ENCODE peak calls at places on chromosomes 13 and 19, in six cellular contexts. H is adrenal gland, A is dorsolateral prefrontal cortex, P is uterus, R is AG10803, W is suprapubic skin. D is an unnamed sample.

GRCh38 chr19:19524053-19524452 is 4.7 kb upstream of the YJEFN3 start:
- DNase-seq in R (no peak), H (no peak), P (no peak), W (no peak), A (no peak), D (no peak)

GRCh38 chr13:95480131-95480545 is 72.4 kb upstream of the CLDN10 start:
- DNase-seq in R (no peak), P (no peak), A (no peak), H (peak; percentile 56), W (no peak), D (peak; percentile 20)

GRCh38 chr19:55254625-55254977 is 4.2 kb downstream of the PPP6R1 start:
- DNase-seq in P (no peak), W (no peak), R (no peak), A (no peak), H (no peak), D (no peak)

GRCh38 chr19:41753936-41754529 is 1.3 kb upstream of the CEACAM6 start:
- DNase-seq in A (no peak), R (peak; percentile 8), P (no peak), W (no peak), H (peak; percentile 47), D (no peak)

GRCh38 chr19:5948697-5949564 is 29.0 kb downstream of the RANBP3 start:
- DNase-seq in P (no peak), W (no peak), H (no peak), A (no peak), R (no peak), D (no peak)

GRCh38 chr13:44814144-44814543 is 175.1 kb downstream of the NUFIP1 start:
- DNase-seq in A (no peak), P (no peak), H (no peak), R (no peak), W (no peak), D (no peak)

GRCh38 chr13:77386880-77387606 is 60.1 kb upstream of the MYCBP2 start:
- DNase-seq in A (no peak), W (peak; percentile 65), R (peak; percentile 98), H (no peak), P (no peak), D (no peak)

GRCh38 chr19:49712397-49712859 is 21.5 kb downstream of the CPT1C start:
- DNase-seq in W (no peak), A (no peak), P (peak; percentile 93), H (no peak), R (peak; percentile 79), D (peak; percentile 57)

GRCh38 chr19:51948979-51949378 is 21.7 kb downstream of the ZNF613 start:
- DNase-seq in P (no peak), W (no peak), A (peak; percentile 34), H (peak; percentile 19), R (peak; percentile 33), D (peak; percentile 20)

DNA sequence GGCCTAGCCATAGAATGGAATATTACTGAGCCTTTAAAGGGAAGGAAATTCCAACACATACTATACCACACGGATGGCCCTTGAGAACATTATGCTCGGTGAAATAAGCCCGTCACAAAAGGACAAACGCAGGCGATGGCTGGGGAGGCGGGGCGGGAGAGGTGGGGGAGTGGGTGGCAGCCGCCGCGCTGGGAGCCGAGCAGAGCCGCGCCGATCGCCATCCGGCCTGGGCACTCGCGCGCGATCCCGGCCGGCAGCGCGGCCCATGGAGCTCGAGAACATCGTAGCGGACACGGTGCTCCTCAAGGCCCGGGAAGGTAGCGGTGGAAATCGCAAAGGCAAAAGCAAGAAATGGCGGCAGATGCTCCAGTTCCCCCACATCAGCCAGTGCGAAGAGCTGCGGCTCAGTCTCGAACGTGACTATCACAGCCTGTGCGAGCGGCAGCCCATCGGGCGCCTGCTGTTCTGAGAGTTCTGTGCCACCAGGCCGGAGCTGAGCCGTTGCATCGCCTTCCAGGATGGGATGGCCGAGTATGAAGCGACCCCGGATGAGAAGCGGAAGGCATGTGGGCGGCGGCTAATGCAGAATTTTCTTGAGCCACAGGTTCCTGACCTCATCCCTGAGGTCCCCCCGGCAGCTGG is 140.1 kb downstream of the ZDHHC20 start:
- DNase-seq in W (no peak), P (no peak), R (no peak), A (no peak), H (no peak), D (no peak)
- H3K4me3 ChIP-seq in W (peak overlapping the region; percentile 32), P (no peak overlapping the region), R (no peak overlapping the region), A (peak overlapping the region; percentile 29), H (no peak overlapping the region), D (peak overlapping the region; percentile 55)

DNA sequence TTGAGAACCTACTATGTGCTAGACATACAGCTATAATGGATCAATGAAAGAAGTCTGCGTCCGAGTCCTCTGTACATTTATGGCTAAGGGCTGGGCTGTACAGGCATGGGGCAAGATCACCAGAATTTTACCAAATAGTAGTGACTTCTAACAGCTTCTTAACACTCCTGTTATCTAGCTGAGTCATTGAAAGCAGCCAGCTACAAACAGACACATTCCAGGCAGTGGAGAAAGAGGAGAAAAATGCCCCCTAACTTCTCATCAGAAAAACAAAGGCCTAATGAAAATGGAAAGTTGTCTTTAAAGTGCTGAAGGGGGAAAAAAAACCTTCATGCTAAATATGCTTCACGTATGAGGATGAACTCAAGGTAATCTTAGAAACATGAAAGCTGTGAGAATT is 14.3 kb upstream of the ZNF667 start:
- DNase-seq in P (no peak), R (no peak), A (no peak), H (no peak), W (no peak), D (no peak)
- H3K4me3 ChIP-seq in P (no peak overlapping the region), R (no peak overlapping the region), A (no peak overlapping the region), H (no peak overlapping the region), W (no peak overlapping the region), D (no peak overlapping the region)

DNA sequence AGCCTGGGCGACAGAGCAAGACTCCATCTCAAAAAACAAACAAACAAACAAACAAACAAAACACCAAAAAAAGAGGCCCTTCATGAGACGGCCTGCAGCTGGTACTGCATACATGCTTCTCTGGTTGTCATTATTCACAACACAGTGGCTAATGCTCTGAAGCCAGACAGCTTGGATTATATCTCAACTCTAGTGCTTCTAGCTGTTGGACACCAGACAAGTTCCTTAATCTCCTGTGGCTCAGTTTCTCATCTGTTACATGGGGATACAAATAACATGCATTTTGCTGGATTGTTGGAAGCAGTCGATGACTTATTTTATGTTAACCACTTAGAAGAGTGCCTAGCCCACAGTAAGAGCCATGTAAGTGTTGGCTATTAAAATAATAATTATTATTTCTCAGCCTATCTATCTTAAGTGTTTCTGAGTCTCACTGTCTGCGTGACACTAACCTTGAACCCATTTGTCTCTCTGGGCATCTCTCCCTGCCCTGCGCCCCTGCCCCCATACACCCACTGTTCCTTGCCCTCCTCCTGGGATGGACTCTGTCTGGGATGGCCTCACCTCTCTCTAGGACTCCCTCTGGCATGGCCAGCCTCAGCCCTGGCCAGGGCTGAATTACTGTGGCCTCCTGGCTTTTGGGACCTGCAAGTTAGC is 3.1 kb upstream of the JUNB start:
- DNase-seq in R (no peak), P (no peak), A (no peak), W (no peak), H (no peak), D (no peak)
- H3K4me3 ChIP-seq in R (peak overlapping the region; percentile 99), P (peak overlapping the region; percentile 84), A (peak overlapping the region; percentile 89), W (peak overlapping the region; percentile 88), H (peak overlapping the region; percentile 77), D (peak overlapping the region; percentile 76)

GRCh38 chr19:3480383-3481091 is at the start of gene SMIM24:
- DNase-seq in A (no peak), P (no peak), H (no peak), W (no peak), R (no peak), D (no peak)

GRCh38 chr19:3479819-3480215 is 508 bp downstream of the SMIM24 start:
- DNase-seq in A (no peak), W (no peak), R (no peak), P (no peak), H (no peak), D (no peak)

GRCh38 chr19:3482507-3483225 is 575 bp downstream of the SMIM44 start:
- DNase-seq in W (no peak), H (no peak), A (no peak), R (no peak), P (no peak), D (no peak)

GRCh38 chr19:3483226-3483628 is at the start of gene SMIM44:
- DNase-seq in H (no peak), W (no peak), A (no peak), R (no peak), P (no peak), D (no peak)

DNA sequence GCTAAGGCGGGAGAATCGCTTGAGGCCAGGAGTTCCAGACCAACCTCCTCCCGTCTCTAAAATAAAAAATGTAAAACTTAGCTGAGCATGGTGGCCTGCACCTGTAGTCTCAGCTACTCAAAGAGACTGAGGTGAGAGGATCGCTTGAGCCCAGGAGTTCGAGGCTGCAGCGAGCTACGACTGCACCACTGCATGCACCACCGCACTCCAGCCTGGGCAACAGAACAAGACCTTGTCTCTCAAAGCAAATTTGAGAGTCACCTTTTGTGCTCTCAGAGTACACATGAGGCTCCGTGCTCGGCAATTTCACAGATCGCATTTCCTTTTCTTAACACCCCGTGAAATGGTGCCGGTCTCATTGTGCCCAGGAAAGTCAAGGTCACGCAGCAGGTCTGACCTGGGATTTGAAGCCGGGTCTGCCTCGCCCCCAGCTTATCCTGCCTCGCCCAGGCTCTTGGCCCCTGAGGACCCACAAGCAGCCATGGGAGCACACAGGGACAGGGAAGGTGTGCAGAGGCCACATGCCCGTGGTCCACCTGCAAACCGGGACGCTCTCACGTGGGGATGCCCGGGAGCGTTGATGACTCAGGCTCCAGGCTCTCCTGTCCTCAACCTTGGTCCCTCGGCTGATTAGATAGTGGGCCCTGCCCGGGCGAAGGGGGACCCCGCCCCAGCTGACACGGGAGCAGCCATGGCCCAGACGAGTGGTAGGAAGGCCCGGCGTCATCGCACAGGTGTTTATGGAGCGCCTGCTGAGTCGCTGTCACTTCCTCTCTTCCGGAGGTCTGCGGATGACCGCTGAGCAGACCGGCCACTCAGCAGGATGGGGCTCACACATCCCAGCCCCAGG is 1.1 kb upstream of the SMIM24 start:
- DNase-seq in H (no peak), R (no peak), P (no peak), A (no peak), W (no peak), D (no peak)
- H3K4me3 ChIP-seq in H (no peak overlapping the region), R (no peak overlapping the region), P (no peak overlapping the region), A (no peak overlapping the region), W (no peak overlapping the region), D (no peak overlapping the region)

DNA sequence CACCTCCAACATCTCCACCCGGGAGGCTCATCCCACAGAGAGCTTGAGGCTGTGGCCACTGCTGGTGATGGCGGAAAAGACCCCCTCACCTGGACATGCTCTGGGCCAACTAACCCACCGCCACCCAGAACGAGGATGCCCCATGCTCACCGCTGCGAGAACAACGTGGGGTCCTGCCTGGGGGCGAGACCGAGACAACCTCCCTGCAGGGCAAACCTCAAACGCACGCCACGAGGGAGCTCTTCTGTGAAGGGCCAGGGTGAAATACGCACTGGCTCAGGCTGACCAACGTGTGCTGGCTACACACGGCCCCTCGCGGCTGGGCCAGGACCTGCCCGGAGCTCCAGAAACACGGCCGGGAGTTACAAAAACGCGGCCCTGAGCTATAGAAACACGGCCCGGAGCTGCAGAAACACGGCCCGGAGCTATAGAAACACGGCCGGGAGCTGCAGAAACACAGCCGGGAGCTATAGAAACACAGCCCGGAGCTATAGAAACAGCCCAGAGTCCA is 19.0 kb upstream of the PLPP2 start:
- DNase-seq in A (no peak), W (no peak), P (no peak), H (no peak), R (no peak), D (no peak)
- H3K4me3 ChIP-seq in A (no peak overlapping the region), W (peak overlapping the region; percentile 31), P (no peak overlapping the region), H (no peak overlapping the region), R (no peak overlapping the region), D (peak overlapping the region; percentile 65)